ENCODE peak calls at places on chromosomes 7 and 10, in seven cellular contexts. One of them, this sample, is unnamed.
A peak's percentile ranks its signal among the peaks of the same experiment; 100 is the strongest.

GRCh38 chr7:134943785-134944400 is 42.4 kb upstream of the AGBL3 start:
- DNase-seq in nephron progenitor cell: no peak
- DNase-seq in upper lobe of right lung: no peak
- DNase-seq in OCI-LY7: peak; percentile 27
- DNase-seq in type B pancreatic cell: no peak
- DNase-seq in stimulated activated CD4-positive, alpha-beta T cell treated with anti-CD3 and anti-CD28 coated beads, Interleukin-1b, Interleukin-23, amount 100 ng/mL, for 24 hours: no peak
- DNase-seq in heart left ventricle: no peak
- DNase-seq in this sample: peak; percentile 71

GRCh38 chr10:24900888-24901685 is 51.3 kb downstream of the PRTFDC1 start:
- DNase-seq in nephron progenitor cell: no peak
- DNase-seq in upper lobe of right lung: no peak
- DNase-seq in OCI-LY7: no peak
- DNase-seq in type B pancreatic cell: no peak
- DNase-seq in stimulated activated CD4-positive, alpha-beta T cell treated with anti-CD3 and anti-CD28 coated beads, Interleukin-1b, Interleukin-23, amount 100 ng/mL, for 24 hours: no peak
- DNase-seq in heart left ventricle: no peak
- DNase-seq in this sample: no peak

GRCh38 chr7:30900053-30900452 is 11.6 kb upstream of the AQP1 start:
- DNase-seq in nephron progenitor cell: no peak
- DNase-seq in upper lobe of right lung: no peak
- DNase-seq in OCI-LY7: no peak
- DNase-seq in type B pancreatic cell: no peak
- DNase-seq in stimulated activated CD4-positive, alpha-beta T cell treated with anti-CD3 and anti-CD28 coated beads, Interleukin-1b, Interleukin-23, amount 100 ng/mL, for 24 hours: no peak
- DNase-seq in heart left ventricle: no peak
- DNase-seq in this sample: no peak

GRCh38 chr7:22729180-22729579 is 2.2 kb downstream of the IL6 start:
- DNase-seq in nephron progenitor cell: no peak
- DNase-seq in upper lobe of right lung: no peak
- DNase-seq in OCI-LY7: no peak
- DNase-seq in type B pancreatic cell: no peak
- DNase-seq in stimulated activated CD4-positive, alpha-beta T cell treated with anti-CD3 and anti-CD28 coated beads, Interleukin-1b, Interleukin-23, amount 100 ng/mL, for 24 hours: no peak
- DNase-seq in heart left ventricle: no peak
- DNase-seq in this sample: no peak

GRCh38 chr7:93574646-93575554 is at the start of gene CALCR:
- DNase-seq in nephron progenitor cell: peak; percentile 68
- DNase-seq in upper lobe of right lung: peak; percentile 66
- DNase-seq in OCI-LY7: no peak
- DNase-seq in type B pancreatic cell: no peak
- DNase-seq in stimulated activated CD4-positive, alpha-beta T cell treated with anti-CD3 and anti-CD28 coated beads, Interleukin-1b, Interleukin-23, amount 100 ng/mL, for 24 hours: no peak
- DNase-seq in heart left ventricle: no peak
- DNase-seq in this sample: peak; percentile 60

GRCh38 chr10:58479016-58479415 is 33.7 kb upstream of the BICC1 start:
- DNase-seq in nephron progenitor cell: no peak
- DNase-seq in upper lobe of right lung: no peak
- DNase-seq in OCI-LY7: no peak
- DNase-seq in type B pancreatic cell: no peak
- DNase-seq in stimulated activated CD4-positive, alpha-beta T cell treated with anti-CD3 and anti-CD28 coated beads, Interleukin-1b, Interleukin-23, amount 100 ng/mL, for 24 hours: no peak
- DNase-seq in heart left ventricle: no peak
- DNase-seq in this sample: no peak

GRCh38 chr7:111752022-111752582 is 189.8 kb upstream of the IMMP2L start:
- DNase-seq in nephron progenitor cell: peak; percentile 73
- DNase-seq in upper lobe of right lung: peak; percentile 73
- DNase-seq in OCI-LY7: peak; percentile 48
- DNase-seq in type B pancreatic cell: no peak
- DNase-seq in stimulated activated CD4-positive, alpha-beta T cell treated with anti-CD3 and anti-CD28 coated beads, Interleukin-1b, Interleukin-23, amount 100 ng/mL, for 24 hours: peak; percentile 32
- DNase-seq in heart left ventricle: peak; percentile 39
- DNase-seq in this sample: no peak

GRCh38 chr10:132846631-132847415 is 60.9 kb upstream of the NKX6-2 start:
- DNase-seq in nephron progenitor cell: no peak
- DNase-seq in upper lobe of right lung: peak; percentile 55
- DNase-seq in OCI-LY7: no peak
- DNase-seq in type B pancreatic cell: no peak
- DNase-seq in stimulated activated CD4-positive, alpha-beta T cell treated with anti-CD3 and anti-CD28 coated beads, Interleukin-1b, Interleukin-23, amount 100 ng/mL, for 24 hours: no peak
- DNase-seq in heart left ventricle: no peak
- DNase-seq in this sample: no peak

GRCh38 chr7:88789480-88790064 is 6.0 kb downstream of the TEX47 start:
- DNase-seq in nephron progenitor cell: no peak
- DNase-seq in upper lobe of right lung: no peak
- DNase-seq in OCI-LY7: peak; percentile 37
- DNase-seq in type B pancreatic cell: no peak
- DNase-seq in stimulated activated CD4-positive, alpha-beta T cell treated with anti-CD3 and anti-CD28 coated beads, Interleukin-1b, Interleukin-23, amount 100 ng/mL, for 24 hours: no peak
- DNase-seq in heart left ventricle: no peak
- DNase-seq in this sample: peak; percentile 1

GRCh38 chr10:101217450-101218281 is 11.6 kb downstream of the LBX1 start:
- DNase-seq in nephron progenitor cell: peak; percentile 85
- DNase-seq in upper lobe of right lung: no peak
- DNase-seq in OCI-LY7: no peak
- DNase-seq in type B pancreatic cell: no peak
- DNase-seq in stimulated activated CD4-positive, alpha-beta T cell treated with anti-CD3 and anti-CD28 coated beads, Interleukin-1b, Interleukin-23, amount 100 ng/mL, for 24 hours: no peak
- DNase-seq in heart left ventricle: peak; percentile 26
- DNase-seq in this sample: peak; percentile 69

GRCh38 chr7:134514106-134514505 is 13.3 kb upstream of the AKR1B10 start:
- DNase-seq in nephron progenitor cell: no peak
- DNase-seq in upper lobe of right lung: no peak
- DNase-seq in OCI-LY7: no peak
- DNase-seq in type B pancreatic cell: no peak
- DNase-seq in stimulated activated CD4-positive, alpha-beta T cell treated with anti-CD3 and anti-CD28 coated beads, Interleukin-1b, Interleukin-23, amount 100 ng/mL, for 24 hours: no peak
- DNase-seq in heart left ventricle: no peak
- DNase-seq in this sample: no peak

GRCh38 chr10:43417950-43418768 is 9.2 kb upstream of the HNRNPF start:
- DNase-seq in nephron progenitor cell: no peak
- DNase-seq in upper lobe of right lung: no peak
- DNase-seq in OCI-LY7: peak; percentile 87
- DNase-seq in type B pancreatic cell: no peak
- DNase-seq in stimulated activated CD4-positive, alpha-beta T cell treated with anti-CD3 and anti-CD28 coated beads, Interleukin-1b, Interleukin-23, amount 100 ng/mL, for 24 hours: no peak
- DNase-seq in heart left ventricle: no peak
- DNase-seq in this sample: no peak

GRCh38 chr7:143284591-143285453 is at the start of gene TMEM139:
- DNase-seq in nephron progenitor cell: no peak
- DNase-seq in upper lobe of right lung: peak; percentile 79
- DNase-seq in OCI-LY7: no peak
- DNase-seq in type B pancreatic cell: no peak
- DNase-seq in stimulated activated CD4-positive, alpha-beta T cell treated with anti-CD3 and anti-CD28 coated beads, Interleukin-1b, Interleukin-23, amount 100 ng/mL, for 24 hours: no peak
- DNase-seq in heart left ventricle: no peak
- DNase-seq in this sample: peak; percentile 39

GRCh38 chr7:7498881-7499280 is 36.8 kb downstream of the COL28A1 start:
- DNase-seq in nephron progenitor cell: no peak
- DNase-seq in upper lobe of right lung: no peak
- DNase-seq in OCI-LY7: no peak
- DNase-seq in type B pancreatic cell: no peak
- DNase-seq in stimulated activated CD4-positive, alpha-beta T cell treated with anti-CD3 and anti-CD28 coated beads, Interleukin-1b, Interleukin-23, amount 100 ng/mL, for 24 hours: no peak
- DNase-seq in heart left ventricle: no peak
- DNase-seq in this sample: no peak

GRCh38 chr10:100890141-100890695 is 22.5 kb upstream of the SLF2 start:
- DNase-seq in nephron progenitor cell: no peak
- DNase-seq in upper lobe of right lung: no peak
- DNase-seq in OCI-LY7: no peak
- DNase-seq in type B pancreatic cell: peak; percentile 18
- DNase-seq in stimulated activated CD4-positive, alpha-beta T cell treated with anti-CD3 and anti-CD28 coated beads, Interleukin-1b, Interleukin-23, amount 100 ng/mL, for 24 hours: no peak
- DNase-seq in heart left ventricle: no peak
- DNase-seq in this sample: no peak

GRCh38 chr7:102841290-102841689 is 71.5 kb upstream of the LRRC17 start:
- DNase-seq in nephron progenitor cell: no peak
- DNase-seq in upper lobe of right lung: no peak
- DNase-seq in OCI-LY7: no peak
- DNase-seq in type B pancreatic cell: no peak
- DNase-seq in stimulated activated CD4-positive, alpha-beta T cell treated with anti-CD3 and anti-CD28 coated beads, Interleukin-1b, Interleukin-23, amount 100 ng/mL, for 24 hours: no peak
- DNase-seq in heart left ventricle: no peak
- DNase-seq in this sample: no peak

GRCh38 chr10:35262436-35262835 is 73.9 kb upstream of the CCNY start:
- DNase-seq in nephron progenitor cell: no peak
- DNase-seq in upper lobe of right lung: no peak
- DNase-seq in OCI-LY7: no peak
- DNase-seq in type B pancreatic cell: no peak
- DNase-seq in stimulated activated CD4-positive, alpha-beta T cell treated with anti-CD3 and anti-CD28 coated beads, Interleukin-1b, Interleukin-23, amount 100 ng/mL, for 24 hours: no peak
- DNase-seq in heart left ventricle: no peak
- DNase-seq in this sample: no peak

GRCh38 chr7:151808296-151809155 is 68.4 kb downstream of the PRKAG2 start:
- DNase-seq in nephron progenitor cell: no peak
- DNase-seq in upper lobe of right lung: peak; percentile 54
- DNase-seq in OCI-LY7: no peak
- DNase-seq in type B pancreatic cell: no peak
- DNase-seq in stimulated activated CD4-positive, alpha-beta T cell treated with anti-CD3 and anti-CD28 coated beads, Interleukin-1b, Interleukin-23, amount 100 ng/mL, for 24 hours: no peak
- DNase-seq in heart left ventricle: no peak
- DNase-seq in this sample: no peak

GRCh38 chr7:50739744-50740455 is 42.8 kb downstream of the GRB10 start:
- DNase-seq in nephron progenitor cell: no peak
- DNase-seq in upper lobe of right lung: no peak
- DNase-seq in OCI-LY7: no peak
- DNase-seq in type B pancreatic cell: no peak
- DNase-seq in stimulated activated CD4-positive, alpha-beta T cell treated with anti-CD3 and anti-CD28 coated beads, Interleukin-1b, Interleukin-23, amount 100 ng/mL, for 24 hours: no peak
- DNase-seq in heart left ventricle: no peak
- DNase-seq in this sample: no peak

GRCh38 chr7:150410680-150411346 is 31.7 kb downstream of the ZNF775 start:
- DNase-seq in nephron progenitor cell: peak; percentile 57
- DNase-seq in upper lobe of right lung: no peak
- DNase-seq in OCI-LY7: no peak
- DNase-seq in type B pancreatic cell: no peak
- DNase-seq in stimulated activated CD4-positive, alpha-beta T cell treated with anti-CD3 and anti-CD28 coated beads, Interleukin-1b, Interleukin-23, amount 100 ng/mL, for 24 hours: no peak
- DNase-seq in heart left ventricle: no peak
- DNase-seq in this sample: no peak

GRCh38 chr7:21256310-21256877 is 171.5 kb upstream of the SP4 start:
- DNase-seq in nephron progenitor cell: no peak
- DNase-seq in upper lobe of right lung: no peak
- DNase-seq in OCI-LY7: peak; percentile 45
- DNase-seq in type B pancreatic cell: no peak
- DNase-seq in stimulated activated CD4-positive, alpha-beta T cell treated with anti-CD3 and anti-CD28 coated beads, Interleukin-1b, Interleukin-23, amount 100 ng/mL, for 24 hours: no peak
- DNase-seq in heart left ventricle: no peak
- DNase-seq in this sample: peak; percentile 68

GRCh38 chr10:52551036-52551435 is 221.5 kb downstream of the MBL2 start:
- DNase-seq in nephron progenitor cell: no peak
- DNase-seq in upper lobe of right lung: no peak
- DNase-seq in OCI-LY7: no peak
- DNase-seq in type B pancreatic cell: no peak
- DNase-seq in stimulated activated CD4-positive, alpha-beta T cell treated with anti-CD3 and anti-CD28 coated beads, Interleukin-1b, Interleukin-23, amount 100 ng/mL, for 24 hours: no peak
- DNase-seq in heart left ventricle: no peak
- DNase-seq in this sample: no peak

GRCh38 chr7:84879936-84880325 is 306.9 kb downstream of the SEMA3D start:
- DNase-seq in nephron progenitor cell: no peak
- DNase-seq in upper lobe of right lung: no peak
- DNase-seq in OCI-LY7: no peak
- DNase-seq in type B pancreatic cell: no peak
- DNase-seq in stimulated activated CD4-positive, alpha-beta T cell treated with anti-CD3 and anti-CD28 coated beads, Interleukin-1b, Interleukin-23, amount 100 ng/mL, for 24 hours: no peak
- DNase-seq in heart left ventricle: no peak
- DNase-seq in this sample: no peak

GRCh38 chr10:31456463-31456862 is 137.4 kb downstream of the ZEB1 start:
- DNase-seq in nephron progenitor cell: no peak
- DNase-seq in upper lobe of right lung: no peak
- DNase-seq in OCI-LY7: no peak
- DNase-seq in type B pancreatic cell: no peak
- DNase-seq in stimulated activated CD4-positive, alpha-beta T cell treated with anti-CD3 and anti-CD28 coated beads, Interleukin-1b, Interleukin-23, amount 100 ng/mL, for 24 hours: no peak
- DNase-seq in heart left ventricle: no peak
- DNase-seq in this sample: no peak

GRCh38 chr7:55005241-55005836 is 13.5 kb upstream of the EGFR start:
- DNase-seq in nephron progenitor cell: no peak
- DNase-seq in upper lobe of right lung: no peak
- DNase-seq in OCI-LY7: no peak
- DNase-seq in type B pancreatic cell: no peak
- DNase-seq in stimulated activated CD4-positive, alpha-beta T cell treated with anti-CD3 and anti-CD28 coated beads, Interleukin-1b, Interleukin-23, amount 100 ng/mL, for 24 hours: no peak
- DNase-seq in heart left ventricle: no peak
- DNase-seq in this sample: no peak

GRCh38 chr10:123331438-123331837 is 177.2 kb downstream of the BUB3 start:
- DNase-seq in nephron progenitor cell: no peak
- DNase-seq in upper lobe of right lung: no peak
- DNase-seq in OCI-LY7: no peak
- DNase-seq in type B pancreatic cell: no peak
- DNase-seq in stimulated activated CD4-positive, alpha-beta T cell treated with anti-CD3 and anti-CD28 coated beads, Interleukin-1b, Interleukin-23, amount 100 ng/mL, for 24 hours: no peak
- DNase-seq in heart left ventricle: no peak
- DNase-seq in this sample: peak; percentile 52

GRCh38 chr10:87960230-87960629 is 96.8 kb downstream of the PTEN start:
- DNase-seq in nephron progenitor cell: no peak
- DNase-seq in upper lobe of right lung: no peak
- DNase-seq in OCI-LY7: no peak
- DNase-seq in type B pancreatic cell: no peak
- DNase-seq in stimulated activated CD4-positive, alpha-beta T cell treated with anti-CD3 and anti-CD28 coated beads, Interleukin-1b, Interleukin-23, amount 100 ng/mL, for 24 hours: no peak
- DNase-seq in heart left ventricle: no peak
- DNase-seq in this sample: no peak

GRCh38 chr7:86926732-86927131 is 132.7 kb downstream of the ELAPOR2 start:
- DNase-seq in nephron progenitor cell: peak; percentile 29
- DNase-seq in upper lobe of right lung: no peak
- DNase-seq in OCI-LY7: peak; percentile 68
- DNase-seq in type B pancreatic cell: no peak
- DNase-seq in stimulated activated CD4-positive, alpha-beta T cell treated with anti-CD3 and anti-CD28 coated beads, Interleukin-1b, Interleukin-23, amount 100 ng/mL, for 24 hours: no peak
- DNase-seq in heart left ventricle: no peak
- DNase-seq in this sample: peak; percentile 68

This sample was measured in T47D.